ENCODE peak calls at places on chromosome 18, in five cellular contexts. X is pancreas, V is substantia nigra, L is NCI-H82, I is germinal center. C is an unnamed sample.

GRCh38 chr18:21361297-21361880 is 119.4 kb downstream of the GREB1L start:
- DNase-seq in L (peak), I (no peak), X (no peak), V (no peak), C (no peak)

GRCh38 chr18:3117493-3118192 is 102.1 kb downstream of the MYOM1 start:
- DNase-seq in L (no peak), V (no peak), X (no peak), I (no peak), C (no peak)

GRCh38 chr18:32919799-32920198 is 147.0 kb upstream of the KLHL14 start:
- DNase-seq in X (no peak), I (peak), V (no peak), L (peak), C (no peak)

GRCh38 chr18:61149786-61150185 is 183.4 kb upstream of the CDH20 start:
- DNase-seq in V (no peak), X (no peak), I (no peak), L (no peak), C (no peak)

GRCh38 chr18:78542204-78542603 is 437.4 kb upstream of the SALL3 start:
- DNase-seq in I (no peak), V (no peak), L (no peak), X (peak), C (no peak)

GRCh38 chr18:53950545-53950944 is 273.9 kb downstream of the MBD2 start:
- DNase-seq in V (no peak), I (no peak), L (peak), X (no peak), C (no peak)

GRCh38 chr18:57542126-57542525 is 44.4 kb downstream of the FECH start:
- DNase-seq in X (no peak), V (no peak), L (no peak), I (no peak), C (no peak)

GRCh38 chr18:59736061-59736460 is 38.8 kb upstream of the CCBE1 start:
- DNase-seq in L (no peak), X (no peak), I (no peak), V (no peak), C (no peak)

GRCh38 chr18:26091047-26091630 is 726 bp upstream of the SS18 start:
- DNase-seq in I (no peak), V (no peak), X (peak), L (peak), C (no peak)

GRCh38 chr18:35466815-35467623 is 30.7 kb downstream of the INO80C start:
- DNase-seq in L (no peak), V (no peak), I (peak), X (no peak), C (no peak)

GRCh38 chr18:57853133-57853532 is 50.0 kb upstream of the ATP8B1 start:
- DNase-seq in V (no peak), I (no peak), X (no peak), L (no peak), C (no peak)

GRCh38 chr18:46379323-46379950 is 275.3 kb downstream of the HAUS1 start:
- DNase-seq in I (no peak), L (no peak), V (no peak), X (no peak), C (no peak)

GRCh38 chr18:7923105-7923504 is 356.0 kb downstream of the PTPRM start:
- DNase-seq in X (no peak), V (no peak), L (no peak), I (no peak), C (no peak)

GRCh38 chr18:75211721-75212625 is 1.4 kb downstream of the TSHZ1 start:
- DNase-seq in L (peak), I (peak), V (no peak), X (no peak), C (peak)

GRCh38 chr18:11801573-11801972 is 49.6 kb upstream of the CHMP1B start:
- DNase-seq in V (no peak), L (no peak), X (no peak), I (no peak), C (no peak)

GRCh38 chr18:10386956-10387355 is 67.5 kb upstream of the APCDD1 start:
- DNase-seq in V (no peak), L (no peak), I (no peak), X (no peak), C (no peak)

GRCh38 chr18:73879771-73880170 is 267.9 kb downstream of the FBXO15 start:
- DNase-seq in X (no peak), L (no peak), V (no peak), I (no peak), C (no peak)

GRCh38 chr18:74604366-74604765 is 6.7 kb downstream of the ZNF407 start:
- DNase-seq in I (no peak), L (no peak), V (no peak), X (no peak), C (no peak)

GRCh38 chr18:39799010-39799409 is 2156.0 kb upstream of the PIK3C3 start:
- DNase-seq in V (no peak), X (no peak), L (no peak), I (no peak), C (no peak)